ENCODE peak calls at places on chromosome 18, in six cellular contexts. L is left lobe of liver; C is stimulated activated CD8-positive, alpha-beta memory T cell treated with anti-CD3 and anti-CD28 coated beads, Interleukin-12 subunit alpha, Interleukin-12 subunit beta, amount 100 ng/mL, for 1 hour; B is activated gamma-delta T cell treated with Interleukin-2 at 50 U/mL for 16 hours; D is transverse colon; O is epithelial cell of prostate. I is an unnamed sample.

GRCh38 chr18:10041180-10041579 is 127.4 kb downstream of the VAPA start:
- DNase-seq in L (no peak), C (no peak), B (no peak), D (peak), O (no peak), I (peak)

GRCh38 chr18:62717850-62718229 is 2.5 kb downstream of the PHLPP1 start:
- DNase-seq in L (no peak), C (no peak), B (no peak), D (no peak), O (no peak), I (no peak)

GRCh38 chr18:3513481-3513880 is 63.5 kb downstream of the TGIF1 start:
- DNase-seq in L (no peak), C (no peak), B (no peak), D (no peak), O (no peak), I (no peak)

GRCh38 chr18:57008001-57008686 is 138.7 kb upstream of the BOD1L2 start:
- DNase-seq in L (no peak), C (no peak), B (no peak), D (no peak), O (no peak), I (no peak)

GRCh38 chr18:79211844-79212243 is 142.7 kb downstream of the ATP9B start:
- DNase-seq in L (no peak), C (no peak), B (no peak), D (no peak), O (no peak), I (no peak)

GRCh38 chr18:58526425-58527115 is 102.3 kb downstream of the ALPK2 start:
- DNase-seq in L (no peak), C (no peak), B (no peak), D (no peak), O (no peak), I (no peak)

GRCh38 chr18:78776151-78776550 is 203.5 kb upstream of the SALL3 start:
- DNase-seq in L (no peak), C (no peak), B (no peak), D (peak), O (no peak), I (peak)

GRCh38 chr18:44748582-44748981 is 67.9 kb downstream of the SETBP1 start:
- DNase-seq in L (no peak), C (no peak), B (no peak), D (no peak), O (no peak), I (no peak)

GRCh38 chr18:80137976-80138375 is 28.9 kb downstream of the ADNP2 start:
- DNase-seq in L (no peak), C (no peak), B (no peak), D (no peak), O (no peak), I (no peak)

GRCh38 chr18:54671291-54671881 is 80.3 kb downstream of the DYNAP start:
- DNase-seq in L (no peak), C (no peak), B (no peak), D (no peak), O (no peak), I (no peak)

GRCh38 chr18:48412339-48412929 is 3.3 kb upstream of the ZBTB7C start:
- DNase-seq in L (no peak), C (no peak), B (no peak), D (peak), O (no peak), I (no peak)

GRCh38 chr18:58135170-58135569 is 91.1 kb downstream of the NEDD4L start:
- DNase-seq in L (no peak), C (no peak), B (no peak), D (peak), O (no peak), I (no peak)

GRCh38 chr18:44682181-44682870 is 1.6 kb downstream of the SETBP1 start:
- DNase-seq in L (no peak), C (no peak), B (no peak), D (peak), O (no peak), I (no peak)

GRCh38 chr18:12376034-12376717 is 851 bp downstream of the AFG3L2 start:
- DNase-seq in L (no peak), C (no peak), B (no peak), D (peak), O (no peak), I (peak)

GRCh38 chr18:62109676-62110075 is 77.2 kb downstream of the PIGN start:
- DNase-seq in L (no peak), C (no peak), B (no peak), D (no peak), O (no peak), I (no peak)

GRCh38 chr18:23504720-23505119 is 1.4 kb downstream of the RMC1 start:
- DNase-seq in L (no peak), C (no peak), B (no peak), D (no peak), O (no peak), I (no peak)

GRCh38 chr18:50358844-50359243 is 16.0 kb upstream of the SKA1 start:
- DNase-seq in L (no peak), C (no peak), B (no peak), D (no peak), O (no peak), I (no peak)

GRCh38 chr18:51447351-51447896 is 249.9 kb upstream of the MEX3C start:
- DNase-seq in L (no peak), C (no peak), B (no peak), D (peak), O (no peak), I (no peak)

GRCh38 chr18:76971149-76971548 is 148.8 kb downstream of the ZNF236 start:
- DNase-seq in L (no peak), C (no peak), B (no peak), D (no peak), O (no peak), I (no peak)

GRCh38 chr18:12391487-12392136 is 14.6 kb upstream of the AFG3L2 start:
- DNase-seq in L (peak), C (peak), B (peak), D (peak), O (no peak), I (peak)

GRCh38 chr18:48442761-48443160 is 33.6 kb upstream of the ZBTB7C start:
- DNase-seq in L (no peak), C (no peak), B (no peak), D (no peak), O (no peak), I (no peak)

GRCh38 chr18:46675112-46675511 is 18.1 kb upstream of the LOXHD1 start:
- DNase-seq in L (no peak), C (no peak), B (no peak), D (no peak), O (no peak), I (no peak)

GRCh38 chr18:48853588-48853987 is 97.2 kb downstream of the SMAD7 start:
- DNase-seq in L (no peak), C (no peak), B (no peak), D (no peak), O (no peak), I (no peak)

GRCh38 chr18:574456-575228 is 5.5 kb upstream of the CETN1 start:
- DNase-seq in L (no peak), C (no peak), B (no peak), D (no peak), O (no peak), I (no peak)

GRCh38 chr18:8556424-8556823 is 52.8 kb upstream of the RAB12 start:
- DNase-seq in L (no peak), C (no peak), B (no peak), D (no peak), O (no peak), I (no peak)

GRCh38 chr18:48929951-48930713 is 20.6 kb downstream of the SMAD7 start:
- DNase-seq in L (peak), C (no peak), B (no peak), D (peak), O (no peak), I (peak)

GRCh38 chr18:59323931-59324622 is 5.6 kb upstream of the CPLX4 start:
- DNase-seq in L (no peak), C (no peak), B (no peak), D (no peak), O (no peak), I (no peak)

GRCh38 chr18:41145526-41145925 is 809.5 kb upstream of the PIK3C3 start:
- DNase-seq in L (no peak), C (no peak), B (no peak), D (no peak), O (no peak), I (no peak)

GRCh38 chr18:36360256-36360909 is 62.9 kb downstream of the FHOD3 start:
- DNase-seq in L (no peak), C (no peak), B (no peak), D (no peak), O (no peak), I (no peak)

GRCh38 chr18:79372461-79372860 is 23.3 kb upstream of the NFATC1 start:
- DNase-seq in L (no peak), C (no peak), B (no peak), D (no peak), O (no peak), I (no peak)

GRCh38 chr18:58362829-58363231 is 266.1 kb downstream of the ALPK2 start:
- DNase-seq in L (no peak), C (no peak), B (no peak), D (no peak), O (no peak), I (no peak)

GRCh38 chr18:33735428-33735827 is 157.4 kb downstream of the ASXL3 start:
- DNase-seq in L (no peak), C (no peak), B (no peak), D (no peak), O (no peak), I (no peak)

GRCh38 chr18:48216639-48217280 is 192.4 kb downstream of the ZBTB7C start:
- DNase-seq in L (no peak), C (no peak), B (no peak), D (no peak), O (no peak), I (no peak)

GRCh38 chr18:3380384-3380961 is 69.5 kb upstream of the TGIF1 start:
- DNase-seq in L (no peak), C (no peak), B (no peak), D (no peak), O (peak), I (no peak)

GRCh38 chr18:78731423-78732032 is 248.1 kb upstream of the SALL3 start:
- DNase-seq in L (no peak), C (no peak), B (no peak), D (no peak), O (no peak), I (no peak)

GRCh38 chr18:3246636-3247242 is 862 bp upstream of the MYL12A start:
- DNase-seq in L (peak), C (no peak), B (peak), D (peak), O (no peak), I (peak)

GRCh38 chr18:12264854-12265253 is 10.7 kb downstream of the CIDEA start:
- DNase-seq in L (no peak), C (no peak), B (no peak), D (no peak), O (no peak), I (no peak)